ENCODE peak calls at places on chromosomes 11 and 22, in ten cellular contexts. One of them, this sample, is unnamed.

GRCh38 chr11:34012734-34013133 is 38.8 kb upstream of the CAPRIN1 start:
- DNase-seq in HFF-Myc: no peak
- DNase-seq in OCI-LY7: no peak
- DNase-seq in heart left ventricle: no peak
- DNase-seq in HCT116: no peak
- DNase-seq in breast epithelium: no peak
- DNase-seq in tibial artery: no peak
- DNase-seq in kidney epithelial cell: no peak
- DNase-seq in mucosa of descending colon: no peak
- DNase-seq in psoas muscle: no peak
- DNase-seq in this sample: no peak

GRCh38 chr11:116194156-116194904 is 578.5 kb downstream of the BUD13 start:
- DNase-seq in mucosa of descending colon: no peak
- DNase-seq in breast epithelium: no peak
- DNase-seq in OCI-LY7: no peak
- DNase-seq in tibial artery: no peak
- DNase-seq in HFF-Myc: no peak
- DNase-seq in HCT116: no peak
- DNase-seq in heart left ventricle: no peak
- DNase-seq in kidney epithelial cell: no peak
- DNase-seq in psoas muscle: no peak
- DNase-seq in this sample: no peak

GRCh38 chr11:112248216-112248615 is 12.4 kb downstream of the PLET1 start:
- DNase-seq in heart left ventricle: no peak
- DNase-seq in tibial artery: no peak
- DNase-seq in mucosa of descending colon: no peak
- DNase-seq in breast epithelium: no peak
- DNase-seq in HFF-Myc: no peak
- DNase-seq in psoas muscle: no peak
- DNase-seq in kidney epithelial cell: no peak
- DNase-seq in OCI-LY7: no peak
- DNase-seq in HCT116: no peak
- DNase-seq in this sample: no peak

GRCh38 chr11:130037058-130037457 is 32.6 kb upstream of the APLP2 start:
- DNase-seq in kidney epithelial cell: peak
- DNase-seq in breast epithelium: no peak
- DNase-seq in psoas muscle: no peak
- DNase-seq in HFF-Myc: peak
- DNase-seq in HCT116: no peak
- DNase-seq in tibial artery: no peak
- DNase-seq in heart left ventricle: no peak
- DNase-seq in OCI-LY7: no peak
- DNase-seq in mucosa of descending colon: peak
- DNase-seq in this sample: peak

GRCh38 chr11:110317516-110317932 is 21.1 kb upstream of the RDX start:
- DNase-seq in kidney epithelial cell: no peak
- DNase-seq in mucosa of descending colon: no peak
- DNase-seq in breast epithelium: no peak
- DNase-seq in HCT116: no peak
- DNase-seq in HFF-Myc: no peak
- DNase-seq in psoas muscle: no peak
- DNase-seq in OCI-LY7: no peak
- DNase-seq in heart left ventricle: no peak
- DNase-seq in tibial artery: no peak
- DNase-seq in this sample: peak

GRCh38 chr11:2389344-2390026 is 11.1 kb upstream of the TSSC4 start:
- DNase-seq in heart left ventricle: no peak
- DNase-seq in HCT116: no peak
- DNase-seq in kidney epithelial cell: no peak
- DNase-seq in OCI-LY7: peak
- DNase-seq in psoas muscle: no peak
- DNase-seq in tibial artery: no peak
- DNase-seq in HFF-Myc: no peak
- DNase-seq in mucosa of descending colon: no peak
- DNase-seq in breast epithelium: no peak
- DNase-seq in this sample: no peak

GRCh38 chr22:17918840-17919239 is 105.5 kb downstream of the MICAL3 start:
- DNase-seq in HCT116: no peak
- DNase-seq in mucosa of descending colon: no peak
- DNase-seq in heart left ventricle: no peak
- DNase-seq in tibial artery: no peak
- DNase-seq in kidney epithelial cell: peak
- DNase-seq in HFF-Myc: no peak
- DNase-seq in psoas muscle: no peak
- DNase-seq in breast epithelium: no peak
- DNase-seq in OCI-LY7: no peak
- DNase-seq in this sample: peak

GRCh38 chr22:17237031-17237668 is 17.9 kb upstream of the ADA2 start:
- DNase-seq in psoas muscle: no peak
- DNase-seq in HCT116: no peak
- DNase-seq in heart left ventricle: no peak
- DNase-seq in mucosa of descending colon: no peak
- DNase-seq in tibial artery: no peak
- DNase-seq in breast epithelium: no peak
- DNase-seq in kidney epithelial cell: no peak
- DNase-seq in HFF-Myc: no peak
- DNase-seq in OCI-LY7: peak
- DNase-seq in this sample: no peak

GRCh38 chr11:109033627-109034340 is 368.9 kb downstream of the DDX10 start:
- DNase-seq in HFF-Myc: peak
- DNase-seq in breast epithelium: no peak
- DNase-seq in kidney epithelial cell: peak
- DNase-seq in tibial artery: no peak
- DNase-seq in heart left ventricle: no peak
- DNase-seq in HCT116: no peak
- DNase-seq in psoas muscle: no peak
- DNase-seq in OCI-LY7: no peak
- DNase-seq in mucosa of descending colon: no peak
- DNase-seq in this sample: peak

GRCh38 chr11:114972105-114972504 is 293.8 kb downstream of the NXPE2 start:
- DNase-seq in HCT116: no peak
- DNase-seq in mucosa of descending colon: no peak
- DNase-seq in OCI-LY7: no peak
- DNase-seq in kidney epithelial cell: no peak
- DNase-seq in heart left ventricle: no peak
- DNase-seq in psoas muscle: no peak
- DNase-seq in HFF-Myc: no peak
- DNase-seq in tibial artery: no peak
- DNase-seq in breast epithelium: no peak
- DNase-seq in this sample: no peak

GRCh38 chr11:14422052-14422813 is 63.2 kb upstream of the RRAS2 start:
- DNase-seq in heart left ventricle: peak
- DNase-seq in mucosa of descending colon: peak
- DNase-seq in tibial artery: peak
- DNase-seq in HFF-Myc: peak
- DNase-seq in OCI-LY7: no peak
- DNase-seq in HCT116: peak
- DNase-seq in kidney epithelial cell: peak
- DNase-seq in breast epithelium: peak
- DNase-seq in psoas muscle: peak
- DNase-seq in this sample: peak

GRCh38 chr22:21641417-21641794 is 696 bp upstream of the SDF2L1 start:
- DNase-seq in psoas muscle: peak
- DNase-seq in HCT116: no peak
- DNase-seq in tibial artery: no peak
- DNase-seq in breast epithelium: no peak
- DNase-seq in heart left ventricle: no peak
- DNase-seq in OCI-LY7: no peak
- DNase-seq in mucosa of descending colon: peak
- DNase-seq in HFF-Myc: no peak
- DNase-seq in kidney epithelial cell: no peak
- DNase-seq in this sample: peak

GRCh38 chr22:21640810-21641209 is 1.3 kb upstream of the SDF2L1 start:
- DNase-seq in HCT116: no peak
- DNase-seq in mucosa of descending colon: no peak
- DNase-seq in psoas muscle: no peak
- DNase-seq in breast epithelium: no peak
- DNase-seq in kidney epithelial cell: no peak
- DNase-seq in tibial artery: no peak
- DNase-seq in heart left ventricle: no peak
- DNase-seq in HFF-Myc: no peak
- DNase-seq in OCI-LY7: no peak
- DNase-seq in this sample: no peak

GRCh38 chr22:21643533-21644357 is 1.6 kb downstream of the SDF2L1 start:
- DNase-seq in mucosa of descending colon: no peak
- DNase-seq in heart left ventricle: no peak
- DNase-seq in HFF-Myc: no peak
- DNase-seq in kidney epithelial cell: no peak
- DNase-seq in tibial artery: no peak
- DNase-seq in breast epithelium: no peak
- DNase-seq in HCT116: no peak
- DNase-seq in psoas muscle: no peak
- DNase-seq in OCI-LY7: peak
- DNase-seq in this sample: no peak

GRCh38 chr22:21642584-21643448 is 714 bp downstream of the SDF2L1 start:
- DNase-seq in OCI-LY7: peak
- DNase-seq in mucosa of descending colon: peak
- DNase-seq in kidney epithelial cell: no peak
- DNase-seq in breast epithelium: no peak
- DNase-seq in HCT116: no peak
- DNase-seq in HFF-Myc: no peak
- DNase-seq in tibial artery: no peak
- DNase-seq in heart left ventricle: no peak
- DNase-seq in psoas muscle: peak
- DNase-seq in this sample: peak

DNA sequence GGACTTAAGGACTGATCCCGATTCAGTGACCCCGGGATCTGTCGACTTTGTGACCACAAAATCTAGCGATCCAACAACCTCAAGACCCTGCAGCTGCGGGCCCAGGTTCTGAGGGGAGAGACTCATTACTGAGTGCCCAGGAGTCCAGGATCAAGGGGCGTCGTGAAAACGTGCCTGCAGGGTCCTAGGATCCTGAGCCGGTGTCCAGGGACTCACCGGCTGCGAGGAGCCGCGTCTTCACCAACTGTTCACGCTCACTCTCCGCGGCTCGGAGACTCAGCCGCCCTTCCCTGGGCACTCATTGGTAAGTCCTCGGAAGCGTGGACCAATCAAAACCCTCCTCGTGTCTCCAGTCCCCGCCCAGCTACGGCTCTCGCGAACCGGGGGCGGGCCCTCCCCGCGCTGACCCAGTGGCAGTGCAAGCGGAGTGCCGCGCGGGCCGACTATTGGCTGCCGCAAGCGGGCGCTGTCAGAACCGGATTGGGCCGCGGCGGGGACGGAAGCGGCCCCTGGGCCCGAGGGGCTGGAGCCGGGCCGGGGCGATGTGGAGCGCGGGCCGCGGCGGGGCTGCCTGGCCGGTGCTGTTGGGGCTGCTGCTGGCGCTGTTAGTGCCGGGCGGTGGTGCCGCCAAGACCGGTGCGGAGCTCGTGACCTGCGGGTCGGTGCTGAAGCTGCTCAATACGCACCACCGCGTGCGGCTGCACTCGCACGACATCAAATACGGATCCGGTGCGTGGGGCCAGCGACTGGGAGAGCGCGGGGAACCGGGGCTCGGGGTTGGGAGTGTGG is at the start of gene SDF2L1:
- DNase-seq in HCT116: peak
- DNase-seq in psoas muscle: peak
- DNase-seq in breast epithelium: peak
- DNase-seq in heart left ventricle: peak
- DNase-seq in tibial artery: peak
- DNase-seq in OCI-LY7: peak
- DNase-seq in kidney epithelial cell: peak
- DNase-seq in HFF-Myc: peak
- DNase-seq in mucosa of descending colon: peak
- DNase-seq in this sample: peak
- H3K4me3 ChIP-seq in HCT116: peak
- H3K4me3 ChIP-seq in psoas muscle: peak
- H3K4me3 ChIP-seq in breast epithelium: peak
- H3K4me3 ChIP-seq in heart left ventricle: peak
- H3K4me3 ChIP-seq in tibial artery: peak
- H3K4me3 ChIP-seq in OCI-LY7: peak
- H3K4me3 ChIP-seq in kidney epithelial cell: peak
- H3K4me3 ChIP-seq in HFF-Myc: peak
- H3K4me3 ChIP-seq in mucosa of descending colon: peak
- H3K4me3 ChIP-seq in this sample: peak

GRCh38 chr11:104343578-104343977 is 179.6 kb upstream of the PDGFD start:
- DNase-seq in OCI-LY7: peak
- DNase-seq in psoas muscle: no peak
- DNase-seq in mucosa of descending colon: no peak
- DNase-seq in HCT116: peak
- DNase-seq in HFF-Myc: no peak
- DNase-seq in breast epithelium: no peak
- DNase-seq in tibial artery: no peak
- DNase-seq in kidney epithelial cell: no peak
- DNase-seq in heart left ventricle: no peak
- DNase-seq in this sample: no peak
- TF ChIP-seq CTCF in OCI-LY7: peak
- TF ChIP-seq CTCF in psoas muscle: no peak
- TF ChIP-seq CTCF in mucosa of descending colon: no peak
- TF ChIP-seq CTCF in HCT116: no peak
- TF ChIP-seq CTCF in HFF-Myc: no peak
- TF ChIP-seq CTCF in breast epithelium: no peak
- TF ChIP-seq CTCF in tibial artery: peak
- TF ChIP-seq CTCF in kidney epithelial cell: peak
- TF ChIP-seq CTCF in heart left ventricle: peak
- TF ChIP-seq CTCF in this sample: peak

GRCh38 chr22:37659897-37660708 is 1.6 kb downstream of the PDXP start:
- DNase-seq in breast epithelium: no peak
- DNase-seq in HFF-Myc: no peak
- DNase-seq in kidney epithelial cell: no peak
- DNase-seq in OCI-LY7: peak
- DNase-seq in heart left ventricle: no peak
- DNase-seq in psoas muscle: no peak
- DNase-seq in HCT116: no peak
- DNase-seq in tibial artery: no peak
- DNase-seq in mucosa of descending colon: peak
- DNase-seq in this sample: no peak
- H3K4me3 ChIP-seq in breast epithelium: peak
- H3K4me3 ChIP-seq in HFF-Myc: peak
- H3K4me3 ChIP-seq in kidney epithelial cell: peak
- H3K4me3 ChIP-seq in OCI-LY7: peak
- H3K4me3 ChIP-seq in heart left ventricle: peak
- H3K4me3 ChIP-seq in psoas muscle: peak
- H3K4me3 ChIP-seq in HCT116: peak
- H3K4me3 ChIP-seq in tibial artery: peak
- H3K4me3 ChIP-seq in mucosa of descending colon: no peak
- H3K4me3 ChIP-seq in this sample: peak

DNA sequence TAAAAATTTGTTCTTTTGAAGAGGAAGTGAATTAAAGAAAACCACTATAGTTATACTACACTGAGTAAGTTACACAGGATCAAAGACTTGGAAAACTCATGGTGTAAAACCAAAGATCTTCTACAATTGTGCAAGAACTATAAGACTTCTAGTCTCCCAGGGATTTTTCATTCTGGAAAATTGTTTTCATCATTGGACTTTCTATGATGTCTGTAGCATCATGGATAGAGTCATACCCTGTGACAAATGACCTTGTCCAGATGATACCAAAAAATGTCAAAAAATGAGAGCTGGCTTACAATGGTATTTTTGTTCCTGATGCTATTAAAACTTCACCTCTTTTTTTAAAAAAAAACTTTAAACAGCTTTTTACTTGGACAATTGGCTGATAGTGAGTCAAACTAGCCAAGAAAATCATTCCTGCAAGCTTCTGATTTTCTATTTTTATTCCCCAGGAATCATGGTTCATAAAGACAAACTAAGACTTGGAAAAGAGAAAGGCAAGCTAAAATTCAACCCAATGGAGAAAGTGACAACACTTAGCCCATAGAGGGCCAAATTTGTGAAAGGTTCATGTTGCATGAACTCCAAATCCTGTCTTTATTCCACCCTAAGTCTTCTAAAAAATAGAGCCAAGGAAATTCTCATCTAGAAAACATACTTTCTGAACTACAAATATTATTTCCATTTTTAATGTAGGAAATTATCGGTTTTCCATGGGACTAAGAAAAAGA is 30.7 kb downstream of the ME3 start:
- DNase-seq in kidney epithelial cell: no peak
- DNase-seq in heart left ventricle: no peak
- DNase-seq in HFF-Myc: no peak
- DNase-seq in psoas muscle: no peak
- DNase-seq in tibial artery: no peak
- DNase-seq in OCI-LY7: no peak
- DNase-seq in breast epithelium: no peak
- DNase-seq in HCT116: no peak
- DNase-seq in mucosa of descending colon: no peak
- DNase-seq in this sample: no peak
- TF ChIP-seq CTCF in kidney epithelial cell: no peak
- TF ChIP-seq CTCF in heart left ventricle: no peak
- TF ChIP-seq CTCF in HFF-Myc: no peak
- TF ChIP-seq CTCF in psoas muscle: no peak
- TF ChIP-seq CTCF in tibial artery: no peak
- TF ChIP-seq CTCF in OCI-LY7: no peak
- TF ChIP-seq CTCF in breast epithelium: no peak
- TF ChIP-seq CTCF in HCT116: no peak
- TF ChIP-seq CTCF in mucosa of descending colon: no peak
- TF ChIP-seq CTCF in this sample: no peak